ENCODE peak calls at places on chromosome 3, in seven cellular contexts. P is uterus, M is HFFc6, C is foreskin fibroblast, X is psoas muscle, U is upper lobe of right lung, W is transverse colon. H is an unnamed sample.

GRCh38 chr3:70358978-70359580 is 46.6 kb upstream of the MDFIC2 start:
- DNase-seq in W (no peak), U (no peak), X (no peak), P (no peak), M (peak), C (no peak), H (peak)

GRCh38 chr3:105719791-105720190 is 149.0 kb downstream of the CBLB start:
- DNase-seq in W (no peak), M (no peak), U (no peak), P (no peak), C (no peak), X (no peak), H (no peak)

GRCh38 chr3:104604326-104605010 is 762.2 kb upstream of the ALCAM start:
- DNase-seq in W (no peak), X (no peak), C (no peak), U (no peak), M (peak), P (no peak), H (peak)

GRCh38 chr3:175679582-175679981 is 820.4 kb downstream of the NAALADL2 start:
- DNase-seq in W (no peak), P (no peak), X (no peak), C (no peak), U (no peak), M (no peak), H (no peak)

GRCh38 chr3:58528629-58529028 is 8.4 kb downstream of the ACOX2 start:
- DNase-seq in W (peak), P (peak), U (no peak), C (peak), M (peak), X (no peak), H (peak)

GRCh38 chr3:132912416-132912753 is 125.8 kb upstream of the TMEM108 start:
- DNase-seq in P (no peak), M (no peak), X (no peak), C (no peak), W (no peak), U (no peak), H (no peak)

GRCh38 chr3:45321607-45322391 is 66.6 kb upstream of the LARS2 start:
- DNase-seq in W (no peak), U (no peak), P (no peak), M (no peak), X (no peak), C (no peak), H (no peak)

GRCh38 chr3:158766364-158766763 is 34.1 kb upstream of the RARRES1 start:
- DNase-seq in C (no peak), X (no peak), M (no peak), P (no peak), W (no peak), U (no peak), H (no peak)

GRCh38 chr3:10189557-10190374 is 25.0 kb downstream of the IRAK2 start:
- DNase-seq in C (peak), M (no peak), U (peak), X (peak), W (peak), P (peak), H (peak)

GRCh38 chr3:153051427-153052095 is 110.5 kb upstream of the RAP2B start:
- DNase-seq in X (no peak), U (no peak), M (peak), W (peak), P (no peak), C (peak), H (peak)

GRCh38 chr3:78506581-78507195 is 1261.1 kb downstream of the ROBO1 start:
- DNase-seq in M (peak), W (no peak), X (no peak), C (no peak), P (no peak), U (no peak), H (no peak)

GRCh38 chr3:142645236-142645793 is 49.1 kb downstream of the PLS1 start:
- DNase-seq in X (no peak), M (peak), P (no peak), W (no peak), U (no peak), C (peak), H (no peak)

GRCh38 chr3:79843180-79843579 is 75.4 kb upstream of the ROBO1 start:
- DNase-seq in M (no peak), P (no peak), X (no peak), C (no peak), U (no peak), W (no peak), H (no peak)

GRCh38 chr3:186608624-186609215 is 4.1 kb upstream of the AHSG start:
- DNase-seq in C (no peak), X (no peak), U (no peak), P (no peak), M (no peak), W (no peak), H (no peak)

GRCh38 chr3:5757213-5757804 is 569.8 kb downstream of the EDEM1 start:
- DNase-seq in P (no peak), W (no peak), C (no peak), U (no peak), M (no peak), X (no peak), H (no peak)

GRCh38 chr3:162295323-162295983 is 798.8 kb downstream of the OTOL1 start:
- DNase-seq in U (no peak), W (no peak), P (no peak), X (no peak), M (peak), C (peak), H (peak)

GRCh38 chr3:150147776-150148175 is 177.1 kb upstream of the PFN2 start:
- DNase-seq in W (no peak), U (no peak), P (no peak), C (peak), X (peak), M (peak), H (no peak)

GRCh38 chr3:123660900-123661299 is 76.0 kb upstream of the HACD2 start:
- DNase-seq in M (peak), P (peak), W (peak), U (peak), C (peak), X (peak), H (peak)

GRCh38 chr3:12967751-12968209 is 105.4 kb downstream of the IQSEC1 start:
- DNase-seq in M (peak), X (peak), C (peak), U (peak), P (peak), W (peak), H (peak)

GRCh38 chr3:171443211-171443957 is 16.8 kb downstream of the TNIK start:
- DNase-seq in P (no peak), W (no peak), M (no peak), U (no peak), X (no peak), C (no peak), H (no peak)

GRCh38 chr3:149534671-149535394 is 60.3 kb downstream of the TM4SF4 start:
- DNase-seq in C (no peak), U (no peak), P (no peak), M (peak), W (no peak), X (no peak), H (peak)

GRCh38 chr3:25478964-25479726 is 51.1 kb downstream of the RARB start:
- DNase-seq in X (no peak), C (no peak), U (no peak), M (no peak), P (no peak), W (no peak), H (no peak)

GRCh38 chr3:14538451-14539088 is 1.6 kb downstream of the GRIP2 start:
- DNase-seq in X (no peak), U (no peak), W (no peak), M (no peak), P (no peak), C (no peak), H (no peak)

GRCh38 chr3:196432137-196432879 is at the start of gene UBXN7:
- DNase-seq in X (peak), C (peak), P (peak), M (peak), W (peak), U (peak), H (peak)

GRCh38 chr3:151733613-151734012 is at the start of gene AADACL2:
- DNase-seq in M (no peak), X (no peak), W (no peak), U (no peak), P (no peak), C (no peak), H (no peak)

GRCh38 chr3:29555590-29555989 is 274.7 kb downstream of the RBMS3 start:
- DNase-seq in M (peak), W (no peak), C (no peak), U (no peak), X (no peak), P (no peak), H (peak)

GRCh38 chr3:150345021-150345538 is 63.0 kb upstream of the TSC22D2 start:
- DNase-seq in U (no peak), X (no peak), W (peak), P (no peak), M (no peak), C (no peak), H (peak)

GRCh38 chr3:194342861-194343560 is 8.1 kb downstream of the CPN2 start:
- DNase-seq in X (no peak), U (no peak), M (peak), W (no peak), P (no peak), C (no peak), H (no peak)

DNA sequence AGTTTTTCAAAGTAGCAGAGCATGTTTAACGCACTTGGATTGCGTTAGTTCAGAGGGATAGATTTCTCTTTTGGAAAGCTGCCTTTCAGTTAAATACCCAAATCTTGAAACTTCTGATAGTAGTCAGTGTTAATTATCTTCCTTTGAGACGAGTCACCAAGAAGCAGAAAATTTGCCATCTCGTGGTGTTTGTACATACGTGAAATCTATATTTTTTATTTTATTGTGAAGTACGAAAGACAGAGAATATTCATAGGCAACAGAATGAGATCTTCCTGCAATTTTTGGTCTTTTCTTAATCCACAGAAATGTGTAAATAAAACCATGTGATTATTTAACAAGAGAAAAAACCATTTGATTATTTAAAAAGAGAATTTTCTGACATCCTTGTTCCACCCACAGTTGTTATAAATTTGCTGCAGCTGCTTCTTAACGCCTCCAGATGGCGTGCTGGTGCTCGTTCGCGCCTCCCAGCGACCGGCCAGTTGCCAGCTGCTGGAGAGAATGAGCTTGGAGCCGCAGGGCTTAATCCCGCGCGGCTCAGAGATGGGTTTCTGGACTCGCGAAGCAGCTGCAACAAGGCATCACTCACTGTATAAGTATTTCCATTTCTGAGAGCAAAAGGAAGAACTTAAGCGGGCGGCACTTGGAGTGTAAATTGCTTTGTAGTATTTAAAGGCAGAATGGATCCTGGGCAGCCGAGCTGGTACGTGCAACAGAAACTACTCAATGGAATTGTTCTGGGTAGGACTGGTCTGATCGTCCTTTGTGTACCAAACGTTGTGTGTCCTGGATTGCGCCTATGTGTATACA is 10.5 kb upstream of the SLITRK3 start:
- DNase-seq in W (peak), X (peak), U (peak), M (peak), C (peak), P (peak), H (peak)
- TF ChIP-seq CTCF in W (peak), X (peak), U (peak), M (peak), C (peak), P (peak), H (peak)

DNA sequence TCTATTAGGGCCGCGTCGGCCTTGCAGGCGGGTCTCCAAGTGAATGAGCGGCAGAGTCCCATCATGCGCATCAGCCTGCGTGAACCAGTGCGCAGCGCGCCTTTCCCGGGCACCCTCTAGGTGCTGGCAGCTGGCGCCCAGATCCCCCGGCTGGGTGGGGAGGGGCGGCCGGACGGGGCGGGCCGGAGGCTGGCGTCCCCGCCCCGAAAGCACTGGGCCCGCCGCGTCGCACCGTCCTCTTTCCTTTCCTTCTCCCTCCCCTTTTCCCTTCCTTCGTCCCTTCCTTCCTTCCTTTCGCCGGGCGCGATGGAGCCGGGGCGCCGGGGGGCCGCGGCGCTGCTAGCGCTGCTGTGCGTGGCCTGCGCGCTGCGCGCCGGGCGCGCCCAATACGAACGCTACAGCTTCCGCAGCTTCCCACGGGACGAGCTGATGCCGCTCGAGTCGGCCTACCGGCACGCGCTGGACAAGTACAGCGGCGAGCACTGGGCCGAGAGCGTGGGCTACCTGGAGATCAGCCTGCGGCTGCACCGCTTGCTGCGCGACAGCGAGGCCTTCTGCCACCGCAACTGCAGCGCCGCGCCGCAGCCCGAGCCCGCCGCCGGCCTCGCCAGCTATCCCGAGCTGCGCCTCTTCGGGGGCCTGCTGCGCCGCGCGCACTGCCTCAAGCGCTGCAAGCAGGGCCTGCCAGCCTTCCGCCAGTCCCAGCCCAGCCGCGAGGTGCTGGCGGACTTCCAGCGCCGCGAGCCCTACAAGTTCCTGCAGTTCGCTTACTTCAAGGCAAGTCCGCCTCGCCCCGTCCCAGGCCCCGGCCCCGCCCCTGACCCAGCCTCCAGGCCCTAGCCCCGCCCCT is at the start of gene CRTAP:
- DNase-seq in C (peak), M (peak), X (peak), P (peak), U (peak), W (peak), H (peak)
- TF ChIP-seq CTCF in C (no peak), M (no peak), X (no peak), P (no peak), U (no peak), W (no peak), H (no peak)

DNA sequence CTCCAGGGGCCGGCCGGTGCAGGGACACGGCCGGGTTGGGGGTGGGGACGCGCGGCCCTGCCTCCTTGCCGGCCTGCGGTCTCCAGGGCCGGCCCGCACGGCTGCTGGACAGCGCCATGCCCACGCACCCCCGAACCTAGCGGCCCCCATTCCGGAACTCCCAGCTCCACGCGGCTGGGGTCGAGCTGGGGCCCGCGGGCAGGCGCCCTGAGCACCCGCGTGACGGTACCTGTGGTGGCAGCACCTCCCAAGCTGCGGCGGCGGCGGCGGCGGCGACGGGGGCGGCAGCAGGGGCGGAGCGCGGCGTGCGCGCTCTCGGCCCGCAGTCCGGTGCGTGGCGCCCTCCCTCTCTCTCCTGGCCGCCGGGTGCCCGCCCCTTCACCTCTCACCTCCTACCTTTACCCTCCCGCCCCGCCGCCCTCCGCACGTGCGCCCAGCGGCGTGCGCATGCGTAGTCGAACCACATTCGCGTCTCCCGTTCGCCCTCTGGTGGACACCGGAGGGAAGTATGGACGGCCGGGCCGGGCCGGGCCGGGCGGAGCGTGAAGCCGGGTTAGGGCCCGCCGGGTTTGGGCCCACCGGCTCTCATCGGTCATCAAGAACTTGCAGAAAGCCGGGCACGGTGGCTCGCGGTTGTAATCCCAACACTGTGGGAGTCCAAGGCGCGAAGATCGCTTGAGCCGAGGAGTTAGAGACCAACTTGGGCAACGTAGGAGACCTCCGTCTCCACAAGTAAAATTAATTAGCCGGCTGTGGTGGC is at the start of gene SCAP:
- DNase-seq in P (peak), X (peak), W (peak), U (peak), M (peak), C (peak), H (peak)
- TF ChIP-seq CTCF in P (peak), X (peak), W (peak), U (peak), M (peak), C (peak), H (peak)

DNA sequence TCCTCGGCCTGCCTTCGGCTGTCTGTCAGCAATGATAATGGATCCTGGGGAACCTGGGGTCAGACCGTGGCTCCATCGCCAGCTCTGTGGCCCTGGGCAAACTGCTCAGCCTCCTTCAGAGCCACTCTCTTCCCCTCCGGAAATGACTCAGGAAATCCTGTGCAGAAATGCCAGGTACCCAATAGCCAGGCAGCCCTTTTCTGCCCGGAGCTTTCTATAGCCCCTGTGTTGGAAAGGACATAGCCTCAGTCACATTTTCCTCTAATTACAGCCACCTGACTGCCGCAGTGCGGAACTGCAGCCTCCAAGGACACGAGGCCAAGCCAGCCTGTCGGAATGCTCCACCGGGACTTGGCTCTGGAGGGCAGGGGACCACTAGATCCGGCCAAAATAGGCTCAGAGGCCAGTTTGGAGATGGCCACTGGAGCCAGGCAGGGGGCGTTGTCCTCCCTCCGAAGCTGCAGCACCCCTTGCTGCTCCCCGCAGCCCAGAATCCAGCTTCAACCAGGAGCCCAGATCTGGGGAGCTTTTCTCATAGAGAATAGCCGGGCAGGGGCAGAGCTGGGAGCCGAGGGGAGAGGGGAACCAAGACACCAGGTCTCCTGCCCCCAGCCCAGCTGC is 11.6 kb upstream of the ZXDC start:
- DNase-seq in X (no peak), P (peak), U (no peak), M (peak), C (no peak), W (no peak), H (peak)
- TF ChIP-seq CTCF in X (peak), P (no peak), U (peak), M (peak), C (peak), W (no peak), H (peak)

DNA sequence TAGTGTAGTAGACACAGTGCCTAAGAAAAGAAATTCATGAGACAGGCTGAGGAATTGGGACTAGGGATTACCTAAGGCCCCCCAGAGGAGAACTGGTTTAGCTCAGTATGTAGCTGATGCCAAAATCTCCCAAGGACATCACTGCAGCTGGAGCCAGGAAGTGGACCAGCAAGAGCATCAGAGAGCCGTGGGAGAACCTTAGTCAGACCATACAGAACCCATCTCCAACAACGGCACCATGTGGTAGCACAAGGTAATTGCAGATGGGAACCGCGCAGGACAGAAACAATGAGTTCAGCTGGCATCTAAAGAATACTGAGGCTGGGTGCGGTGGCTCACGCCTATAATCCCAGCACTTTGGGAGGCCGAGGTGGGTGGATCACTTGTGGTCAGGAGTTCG is 81.7 kb downstream of the WNT5A start:
- DNase-seq in C (no peak), X (no peak), U (no peak), M (no peak), W (no peak), P (no peak), H (peak)
- TF ChIP-seq CTCF in C (no peak), X (peak), U (peak), M (peak), W (no peak), P (no peak), H (no peak)